ENCODE peak calls at places on chromosomes 2 and 18, in six cellular contexts. One of them, this sample, is unnamed.

GRCh38 chr2:231861538-231861937 is 64.7 kb downstream of the NPPC start:
- DNase-seq in astrocyte of the spinal cord: no peak
- DNase-seq in A549: no peak
- DNase-seq in lower leg skin: peak; percentile 29
- DNase-seq in left ventricle myocardium inferior: no peak
- DNase-seq in dorsolateral prefrontal cortex: no peak
- DNase-seq in this sample: no peak

GRCh38 chr2:50556934-50557575 is 474.9 kb downstream of the NRXN1 start:
- DNase-seq in A549: no peak
- DNase-seq in dorsolateral prefrontal cortex: no peak
- DNase-seq in lower leg skin: no peak
- DNase-seq in left ventricle myocardium inferior: no peak
- DNase-seq in astrocyte of the spinal cord: peak; percentile 71
- DNase-seq in this sample: no peak

GRCh38 chr2:23926289-23926749 is 604 bp downstream of the ATAD2B start:
- DNase-seq in A549: peak; percentile 44
- DNase-seq in left ventricle myocardium inferior: peak; percentile 40
- DNase-seq in astrocyte of the spinal cord: no peak
- DNase-seq in dorsolateral prefrontal cortex: no peak
- DNase-seq in lower leg skin: peak; percentile 90
- DNase-seq in this sample: peak; percentile 64

GRCh38 chr2:222561817-222562424 is 94.0 kb downstream of the FARSB start:
- DNase-seq in lower leg skin: no peak
- DNase-seq in left ventricle myocardium inferior: no peak
- DNase-seq in A549: peak; percentile 40
- DNase-seq in astrocyte of the spinal cord: peak; percentile 63
- DNase-seq in dorsolateral prefrontal cortex: no peak
- DNase-seq in this sample: no peak

GRCh38 chr2:26429779-26430654 is 28.3 kb downstream of the DRC1 start:
- DNase-seq in dorsolateral prefrontal cortex: no peak
- DNase-seq in lower leg skin: no peak
- DNase-seq in astrocyte of the spinal cord: no peak
- DNase-seq in A549: no peak
- DNase-seq in left ventricle myocardium inferior: peak; percentile 50
- DNase-seq in this sample: peak; percentile 37

GRCh38 chr18:70423988-70424387 is 135.1 kb downstream of the SOCS6 start:
- DNase-seq in dorsolateral prefrontal cortex: no peak
- DNase-seq in A549: no peak
- DNase-seq in astrocyte of the spinal cord: peak; percentile 7
- DNase-seq in lower leg skin: no peak
- DNase-seq in left ventricle myocardium inferior: no peak
- DNase-seq in this sample: no peak

GRCh38 chr2:234494361-234495075 is 2.4 kb downstream of the ARL4C start:
- DNase-seq in A549: peak; percentile 49
- DNase-seq in astrocyte of the spinal cord: peak; percentile 73
- DNase-seq in left ventricle myocardium inferior: no peak
- DNase-seq in dorsolateral prefrontal cortex: no peak
- DNase-seq in lower leg skin: peak; percentile 71
- DNase-seq in this sample: no peak

GRCh38 chr18:63979409-63979908 is 9.6 kb downstream of the SERPINB8 start:
- DNase-seq in lower leg skin: no peak
- DNase-seq in A549: peak; percentile 36
- DNase-seq in astrocyte of the spinal cord: peak; percentile 73
- DNase-seq in left ventricle myocardium inferior: no peak
- DNase-seq in dorsolateral prefrontal cortex: no peak
- DNase-seq in this sample: peak; percentile 58

GRCh38 chr2:144370937-144371584 is 148.9 kb downstream of the ZEB2 start:
- DNase-seq in astrocyte of the spinal cord: peak; percentile 62
- DNase-seq in dorsolateral prefrontal cortex: no peak
- DNase-seq in lower leg skin: no peak
- DNase-seq in left ventricle myocardium inferior: no peak
- DNase-seq in A549: no peak
- DNase-seq in this sample: no peak

GRCh38 chr2:160825433-160825832 is 331.8 kb upstream of the RBMS1 start:
- DNase-seq in left ventricle myocardium inferior: no peak
- DNase-seq in A549: no peak
- DNase-seq in dorsolateral prefrontal cortex: no peak
- DNase-seq in lower leg skin: no peak
- DNase-seq in astrocyte of the spinal cord: no peak
- DNase-seq in this sample: no peak

GRCh38 chr18:26792661-26793060 is 72.8 kb downstream of the AQP4 start:
- DNase-seq in left ventricle myocardium inferior: no peak
- DNase-seq in dorsolateral prefrontal cortex: no peak
- DNase-seq in astrocyte of the spinal cord: peak; percentile 78
- DNase-seq in lower leg skin: no peak
- DNase-seq in A549: peak; percentile 7
- DNase-seq in this sample: no peak

GRCh38 chr2:233793465-233794127 is 15.5 kb downstream of the MROH2A start:
- DNase-seq in dorsolateral prefrontal cortex: no peak
- DNase-seq in lower leg skin: no peak
- DNase-seq in astrocyte of the spinal cord: no peak
- DNase-seq in A549: no peak
- DNase-seq in left ventricle myocardium inferior: no peak
- DNase-seq in this sample: no peak

GRCh38 chr2:108922141-108922915 is 66.7 kb downstream of the EDAR start:
- DNase-seq in astrocyte of the spinal cord: peak; percentile 60
- DNase-seq in dorsolateral prefrontal cortex: no peak
- DNase-seq in left ventricle myocardium inferior: no peak
- DNase-seq in lower leg skin: peak; percentile 72
- DNase-seq in A549: no peak
- DNase-seq in this sample: no peak

GRCh38 chr2:118121986-118122767 is 33.9 kb downstream of the INSIG2 start:
- DNase-seq in left ventricle myocardium inferior: no peak
- DNase-seq in A549: no peak
- DNase-seq in lower leg skin: no peak
- DNase-seq in dorsolateral prefrontal cortex: no peak
- DNase-seq in astrocyte of the spinal cord: no peak
- DNase-seq in this sample: no peak

GRCh38 chr2:219897456-219897855 is 270.0 kb downstream of the SLC4A3 start:
- DNase-seq in astrocyte of the spinal cord: no peak
- DNase-seq in A549: no peak
- DNase-seq in dorsolateral prefrontal cortex: no peak
- DNase-seq in lower leg skin: no peak
- DNase-seq in left ventricle myocardium inferior: no peak
- DNase-seq in this sample: no peak

DNA sequence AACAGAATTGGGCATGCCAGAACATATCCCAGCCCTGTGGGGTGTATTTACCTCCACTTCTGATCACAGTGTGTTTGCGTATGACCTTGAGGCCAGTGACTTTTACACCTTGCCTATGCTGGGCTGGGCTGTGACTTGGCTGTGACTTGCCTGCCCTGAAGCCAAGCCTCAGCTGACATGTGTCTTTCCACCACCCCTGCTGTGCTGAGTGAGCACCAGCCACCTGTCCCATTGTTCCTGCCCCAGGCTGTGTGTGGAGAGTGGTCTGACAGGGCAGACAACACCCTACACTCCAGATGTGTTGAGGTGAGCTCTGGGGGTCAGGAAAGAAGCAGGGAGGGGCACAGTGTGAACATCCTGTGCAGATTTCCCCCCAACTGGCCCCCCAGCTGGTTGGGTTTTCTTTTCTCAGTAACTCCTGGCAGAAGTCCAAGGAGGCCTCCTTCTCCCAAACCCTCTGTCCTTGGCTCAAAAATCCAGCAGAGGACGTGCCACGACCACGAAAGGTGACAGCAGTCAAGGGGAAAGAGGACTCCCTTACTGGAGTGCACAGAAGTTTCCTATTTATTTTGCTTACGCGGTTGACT is 5.1 kb upstream of the STEAP3 start:
- DNase-seq in A549: no peak
- DNase-seq in dorsolateral prefrontal cortex: no peak
- DNase-seq in lower leg skin: no peak
- DNase-seq in astrocyte of the spinal cord: peak; percentile 68
- DNase-seq in left ventricle myocardium inferior: no peak
- DNase-seq in this sample: peak; percentile 79
- TF ChIP-seq CTCF in A549: peak; percentile 12
- TF ChIP-seq CTCF in dorsolateral prefrontal cortex: no peak
- TF ChIP-seq CTCF in lower leg skin: no peak
- TF ChIP-seq CTCF in astrocyte of the spinal cord: peak; percentile 60
- TF ChIP-seq CTCF in left ventricle myocardium inferior: peak; percentile 65
- TF ChIP-seq CTCF in this sample: peak; percentile 41

GRCh38 chr2:196849895-196850294 is 40.7 kb upstream of the C2orf66 start:
- DNase-seq in astrocyte of the spinal cord: peak; percentile 43
- DNase-seq in left ventricle myocardium inferior: no peak
- DNase-seq in lower leg skin: no peak
- DNase-seq in dorsolateral prefrontal cortex: no peak
- DNase-seq in A549: peak; percentile 2
- DNase-seq in this sample: peak; percentile 27
- TF ChIP-seq CTCF in astrocyte of the spinal cord: peak; percentile 59
- TF ChIP-seq CTCF in left ventricle myocardium inferior: peak; percentile 41
- TF ChIP-seq CTCF in lower leg skin: no peak
- TF ChIP-seq CTCF in dorsolateral prefrontal cortex: peak; percentile 59
- TF ChIP-seq CTCF in A549: peak; percentile 56
- TF ChIP-seq CTCF in this sample: peak; percentile 42

GRCh38 chr2:21924640-21925285 is 801.0 kb downstream of the TDRD15 start:
- DNase-seq in lower leg skin: no peak
- DNase-seq in dorsolateral prefrontal cortex: no peak
- DNase-seq in A549: no peak
- DNase-seq in left ventricle myocardium inferior: no peak
- DNase-seq in astrocyte of the spinal cord: no peak
- DNase-seq in this sample: no peak

GRCh38 chr2:21930224-21930623 is 806.5 kb downstream of the TDRD15 start:
- DNase-seq in lower leg skin: no peak
- DNase-seq in dorsolateral prefrontal cortex: no peak
- DNase-seq in astrocyte of the spinal cord: no peak
- DNase-seq in A549: no peak
- DNase-seq in left ventricle myocardium inferior: no peak
- DNase-seq in this sample: no peak

DNA sequence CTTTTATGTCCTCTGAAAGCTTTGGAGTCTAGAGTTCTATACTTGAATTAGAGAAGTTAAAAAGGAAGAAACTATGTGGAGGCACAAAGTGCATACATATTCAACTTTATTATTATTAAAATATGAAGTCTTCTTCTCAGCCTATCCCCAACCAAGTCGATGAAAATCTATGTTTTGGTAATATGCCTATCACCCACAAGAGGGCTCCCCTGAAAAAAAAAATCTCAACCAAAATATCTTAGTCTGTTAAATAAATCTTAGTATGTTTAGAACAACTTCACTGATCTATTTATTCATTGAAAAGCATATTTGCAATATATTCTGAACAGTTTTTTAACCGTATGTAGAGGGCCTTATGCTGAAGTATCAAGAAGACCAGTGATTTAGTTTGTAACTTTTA is 804.5 kb downstream of the TDRD15 start:
- DNase-seq in left ventricle myocardium inferior: no peak
- DNase-seq in A549: no peak
- DNase-seq in dorsolateral prefrontal cortex: no peak
- DNase-seq in lower leg skin: no peak
- DNase-seq in astrocyte of the spinal cord: no peak
- DNase-seq in this sample: no peak
- TF ChIP-seq CTCF in left ventricle myocardium inferior: peak; percentile 36
- TF ChIP-seq CTCF in A549: no peak
- TF ChIP-seq CTCF in dorsolateral prefrontal cortex: peak; percentile 32
- TF ChIP-seq CTCF in lower leg skin: no peak
- TF ChIP-seq CTCF in astrocyte of the spinal cord: no peak
- TF ChIP-seq CTCF in this sample: peak; percentile 31

GRCh38 chr2:124024491-124025348 is at the start of gene CNTNAP5:
- DNase-seq in A549: no peak
- DNase-seq in dorsolateral prefrontal cortex: peak; percentile 70
- DNase-seq in left ventricle myocardium inferior: peak; percentile 48
- DNase-seq in lower leg skin: no peak
- DNase-seq in astrocyte of the spinal cord: peak; percentile 5
- DNase-seq in this sample: peak; percentile 67

DNA sequence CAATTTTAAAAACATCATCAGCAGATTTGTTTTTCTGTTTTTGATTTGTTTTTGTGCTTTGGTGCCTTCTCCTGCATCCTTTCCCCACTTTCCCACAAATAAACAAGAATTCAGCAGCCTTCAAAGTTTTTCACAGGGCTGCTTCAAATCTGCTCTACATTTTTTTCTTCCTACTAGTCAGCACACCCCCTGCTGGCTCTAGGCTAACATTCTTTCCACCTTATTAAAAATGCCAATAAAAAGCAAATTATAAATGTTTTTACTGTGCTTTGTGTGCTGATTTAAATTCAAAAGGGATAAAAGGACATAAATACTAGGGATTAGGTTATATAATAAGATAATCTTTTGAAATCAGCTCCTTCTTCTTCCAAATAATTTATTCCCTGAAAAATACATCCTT is 6.2 kb upstream of the CNTNAP5 start:
- DNase-seq in astrocyte of the spinal cord: no peak
- DNase-seq in A549: no peak
- DNase-seq in left ventricle myocardium inferior: no peak
- DNase-seq in dorsolateral prefrontal cortex: no peak
- DNase-seq in lower leg skin: no peak
- DNase-seq in this sample: no peak
- TF ChIP-seq CTCF in astrocyte of the spinal cord: peak; percentile 4
- TF ChIP-seq CTCF in A549: no peak
- TF ChIP-seq CTCF in left ventricle myocardium inferior: no peak
- TF ChIP-seq CTCF in dorsolateral prefrontal cortex: no peak
- TF ChIP-seq CTCF in lower leg skin: no peak
- TF ChIP-seq CTCF in this sample: no peak

GRCh38 chr2:230323385-230324106 is 3.4 kb upstream of the SP140L start:
- DNase-seq in left ventricle myocardium inferior: no peak
- DNase-seq in lower leg skin: peak; percentile 68
- DNase-seq in astrocyte of the spinal cord: no peak
- DNase-seq in dorsolateral prefrontal cortex: no peak
- DNase-seq in A549: peak; percentile 58
- DNase-seq in this sample: no peak
- TF ChIP-seq CTCF in left ventricle myocardium inferior: no peak
- TF ChIP-seq CTCF in lower leg skin: no peak
- TF ChIP-seq CTCF in astrocyte of the spinal cord: no peak
- TF ChIP-seq CTCF in dorsolateral prefrontal cortex: no peak
- TF ChIP-seq CTCF in A549: no peak
- TF ChIP-seq CTCF in this sample: no peak

DNA sequence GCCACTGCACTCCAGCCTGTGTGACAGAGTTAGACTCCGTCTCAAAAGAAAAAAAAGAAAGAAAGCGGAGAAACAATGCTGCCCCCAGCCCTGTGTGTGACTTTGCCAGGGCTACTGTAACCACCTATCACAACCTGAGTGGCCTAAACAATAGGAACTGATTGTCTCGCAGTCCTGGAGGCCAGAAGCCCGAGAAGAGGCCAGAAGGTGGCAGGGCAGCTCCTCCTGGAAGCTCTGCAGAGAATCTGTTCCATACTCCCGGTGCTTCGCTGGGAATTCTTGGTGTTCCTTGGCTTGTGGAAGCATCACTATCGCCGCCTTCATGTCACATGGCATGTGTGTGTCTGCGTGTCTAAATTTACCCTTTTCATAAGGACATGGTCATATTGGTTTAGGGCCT is 14.4 kb upstream of the RAB17 start:
- DNase-seq in lower leg skin: no peak
- DNase-seq in A549: no peak
- DNase-seq in dorsolateral prefrontal cortex: no peak
- DNase-seq in left ventricle myocardium inferior: no peak
- DNase-seq in astrocyte of the spinal cord: no peak
- DNase-seq in this sample: no peak
- TF ChIP-seq CTCF in lower leg skin: no peak
- TF ChIP-seq CTCF in A549: peak; percentile 25
- TF ChIP-seq CTCF in dorsolateral prefrontal cortex: no peak
- TF ChIP-seq CTCF in left ventricle myocardium inferior: peak; percentile 47
- TF ChIP-seq CTCF in astrocyte of the spinal cord: peak; percentile 38
- TF ChIP-seq CTCF in this sample: peak; percentile 40

This sample was measured in right lobe of liver.